ENCODE peak calls at places on chromosomes 5 and 9, in nine cellular contexts. F, M, Q, O, D, V, B, J and H are unnamed samples.

GRCh38 chr5:98969400-98969799 is 40.6 kb upstream of the CHD1 start:
- DNase-seq in D (no peak), B (no peak), M (no peak), J (no peak), O (no peak), V (no peak), Q (no peak), F (no peak), H (no peak)

GRCh38 chr5:16964821-16965220 is 28.7 kb upstream of the MYO10 start:
- DNase-seq in D (no peak), J (no peak), Q (no peak), B (no peak), M (no peak), F (no peak), O (no peak), V (peak), H (no peak)

GRCh38 chr9:37011530-37011929 is 22.5 kb downstream of the PAX5 start:
- DNase-seq in D (no peak), Q (no peak), V (no peak), B (no peak), J (no peak), M (no peak), O (no peak), F (no peak), H (no peak)

GRCh38 chr5:140251527-140251973 is 51.4 kb downstream of the PFDN1 start:
- DNase-seq in F (no peak), M (peak), Q (peak), J (peak), D (peak), O (no peak), V (peak), B (no peak), H (no peak)

GRCh38 chr5:129460951-129461815 is 1.1 kb downstream of the ADAMTS19 start:
- DNase-seq in V (peak), D (peak), O (peak), Q (peak), M (peak), J (no peak), B (no peak), F (peak), H (peak)

GRCh38 chr5:177089825-177090641 is 3.3 kb downstream of the FGFR4 start:
- DNase-seq in D (no peak), J (no peak), Q (no peak), O (no peak), B (no peak), M (no peak), V (no peak), F (no peak), H (no peak)

GRCh38 chr9:137326436-137327060 is 24.5 kb upstream of the NRARP start:
- DNase-seq in F (no peak), B (no peak), O (no peak), V (no peak), D (no peak), Q (no peak), M (no peak), J (no peak), H (no peak)

GRCh38 chr9:22041792-22042191 is 32.7 kb upstream of the CDKN2B start:
- DNase-seq in D (no peak), Q (peak), J (no peak), B (no peak), V (peak), M (no peak), O (no peak), F (peak), H (no peak)

GRCh38 chr5:33891731-33892418 is at the start of gene ADAMTS12:
- DNase-seq in D (no peak), M (no peak), J (no peak), F (peak), B (no peak), O (peak), V (peak), Q (peak), H (peak)

GRCh38 chr9:95757026-95757425 is 118.5 kb upstream of the ERCC6L2 start:
- DNase-seq in D (peak), F (no peak), O (no peak), M (no peak), B (no peak), J (no peak), V (peak), Q (peak), H (no peak)

GRCh38 chr9:101530076-101530711 is 3.5 kb upstream of the RNF20 start:
- DNase-seq in D (peak), V (peak), B (peak), O (peak), J (peak), Q (peak), M (peak), F (peak), H (peak)

GRCh38 chr5:131825404-131826013 is 28.7 kb upstream of the FNIP1 start:
- DNase-seq in F (no peak), J (no peak), M (no peak), D (no peak), B (no peak), O (no peak), Q (no peak), V (no peak), H (no peak)

GRCh38 chr9:37408933-37409710 is 13.4 kb upstream of the GRHPR start:
- DNase-seq in F (no peak), M (peak), D (no peak), B (no peak), J (peak), O (no peak), Q (no peak), V (no peak), H (no peak)

GRCh38 chr5:56129288-56129687 is 103.8 kb downstream of the ANKRD55 start:
- DNase-seq in M (no peak), F (no peak), B (no peak), D (no peak), O (no peak), V (peak), J (no peak), Q (no peak), H (no peak)

GRCh38 chr5:124604419-124604818 is 142.0 kb downstream of the ZNF608 start:
- DNase-seq in Q (no peak), J (no peak), D (no peak), O (no peak), M (no peak), B (no peak), V (no peak), F (no peak), H (peak)

GRCh38 chr9:20225841-20226240 is 396.5 kb downstream of the MLLT3 start:
- DNase-seq in D (peak), J (no peak), V (peak), B (no peak), M (no peak), Q (peak), F (no peak), O (no peak), H (no peak)

GRCh38 chr5:219492-219891 is 1.4 kb downstream of the SDHA start:
- DNase-seq in D (peak), M (peak), V (peak), J (no peak), B (no peak), F (no peak), Q (peak), O (no peak), H (peak)

GRCh38 chr9:137988051-137988450 is 110.5 kb downstream of the CACNA1B start:
- DNase-seq in D (no peak), B (no peak), F (no peak), M (no peak), J (no peak), V (no peak), Q (no peak), O (no peak), H (no peak)

GRCh38 chr5:103849934-103850333 is 287.3 kb upstream of the NUDT12 start:
- DNase-seq in V (peak), F (no peak), B (no peak), Q (peak), O (no peak), D (peak), J (no peak), M (no peak), H (no peak)

GRCh38 chr9:119963798-119964372 is 594.6 kb upstream of the BRINP1 start:
- DNase-seq in M (no peak), D (peak), O (peak), V (peak), J (no peak), F (peak), B (peak), Q (peak), H (peak)

GRCh38 chr9:116087246-116087645 is 66.3 kb upstream of the PAPPA start:
- DNase-seq in F (no peak), B (peak), Q (peak), D (no peak), J (no peak), M (no peak), V (peak), O (no peak), H (peak)

GRCh38 chr5:56479701-56480304 is 246.7 kb upstream of the ANKRD55 start:
- DNase-seq in F (no peak), O (no peak), B (no peak), D (no peak), V (no peak), J (no peak), Q (no peak), M (peak), H (no peak)

GRCh38 chr5:175460126-175460525 is 16.1 kb upstream of the DRD1 start:
- DNase-seq in O (no peak), V (peak), B (peak), D (peak), F (peak), J (no peak), M (no peak), Q (peak), H (peak)

GRCh38 chr5:522899-523657 is 1.2 kb downstream of the SLC9A3 start:
- DNase-seq in B (peak), O (no peak), J (no peak), Q (no peak), M (no peak), F (peak), V (peak), D (no peak), H (no peak)